ENCODE peak calls at places on chromosomes 3 and 15, in four cellular contexts. O, U, Q and X are unnamed samples.

GRCh38 chr15:24823473-24823872 is 131.3 kb upstream of the SNRPN start:
- DNase-seq in O (peak), Q (no peak), U (no peak), X (no peak)

GRCh38 chr3:141266797-141267555 is 35.4 kb downstream of the PXYLP1 start:
- DNase-seq in Q (no peak), O (no peak), U (no peak), X (no peak)

GRCh38 chr15:85412956-85413854 is 32.8 kb downstream of the AKAP13 start:
- DNase-seq in U (peak), Q (peak), O (peak), X (peak)

GRCh38 chr3:190092250-190092649 is 28.4 kb downstream of the P3H2 start:
- DNase-seq in Q (no peak), U (no peak), O (no peak), X (no peak)

GRCh38 chr3:110391640-110392395 is 679.8 kb upstream of the NECTIN3 start:
- DNase-seq in Q (no peak), O (no peak), U (no peak), X (no peak)

GRCh38 chr3:56683122-56683817 is at the start of gene TASOR:
- DNase-seq in U (peak), O (peak), Q (peak), X (no peak)

GRCh38 chr15:77670558-77671148 is 37.9 kb upstream of the LINGO1 start:
- DNase-seq in O (peak), Q (no peak), U (no peak), X (no peak)

GRCh38 chr3:44132061-44132460 is 109.6 kb upstream of the TOPAZ1 start:
- DNase-seq in U (no peak), O (no peak), Q (no peak), X (no peak)

GRCh38 chr3:102332205-102332604 is 102.6 kb upstream of the ZPLD1 start:
- DNase-seq in U (no peak), O (no peak), Q (no peak), X (no peak)

GRCh38 chr3:44522494-44522933 is 32.5 kb upstream of the ZKSCAN7 start:
- DNase-seq in Q (no peak), U (peak), O (no peak), X (no peak)

GRCh38 chr3:69821133-69821532 is 81.9 kb downstream of the MITF start:
- DNase-seq in U (no peak), Q (no peak), O (no peak), X (no peak)

GRCh38 chr15:65287515-65287845 is 797 bp upstream of the PARP16 start:
- DNase-seq in Q (no peak), U (no peak), O (no peak), X (no peak)

GRCh38 chr15:48717458-48717857 is 71.9 kb upstream of the FBN1 start:
- DNase-seq in U (no peak), O (no peak), Q (no peak), X (no peak)

GRCh38 chr3:20080956-20081554 is 40.8 kb downstream of the KAT2B start:
- DNase-seq in O (peak), U (peak), Q (no peak), X (peak)

GRCh38 chr3:170555329-170555728 is 30.5 kb downstream of the SLC7A14 start:
- DNase-seq in Q (no peak), O (no peak), U (no peak), X (no peak)

GRCh38 chr3:189122526-189123205 is 49.1 kb upstream of the TPRG1 start:
- DNase-seq in U (no peak), O (no peak), Q (no peak), X (no peak)

GRCh38 chr3:130383424-130383823 is 38.0 kb downstream of the COL6A5 start:
- DNase-seq in O (no peak), Q (no peak), U (no peak), X (no peak)

GRCh38 chr3:137217733-137218132 is 259.9 kb downstream of the IL20RB start:
- DNase-seq in U (no peak), Q (no peak), O (peak), X (no peak)

GRCh38 chr15:101437209-101437608 is 52.3 kb downstream of the PCSK6 start:
- DNase-seq in U (no peak), O (no peak), Q (peak), X (no peak)

GRCh38 chr3:184570035-184570434 is 8.4 kb downstream of the EPHB3 start:
- DNase-seq in O (no peak), Q (no peak), U (no peak), X (no peak)

GRCh38 chr3:117856354-117856753 is 1146.8 kb downstream of the TUSC7 start:
- DNase-seq in O (no peak), U (no peak), Q (no peak), X (no peak)

GRCh38 chr15:58494581-58494980 is 62.8 kb downstream of the LIPC start:
- DNase-seq in U (no peak), Q (no peak), O (no peak), X (no peak)

GRCh38 chr3:133209871-133210550 is 171.8 kb downstream of the TMEM108 start:
- DNase-seq in Q (no peak), U (no peak), O (no peak), X (peak)

GRCh38 chr15:25784876-25785642 is 78.1 kb downstream of the ATP10A start:
- DNase-seq in O (no peak), Q (no peak), U (no peak), X (no peak)

GRCh38 chr3:143601738-143602480 is 246.4 kb downstream of the SLC9A9 start:
- DNase-seq in Q (no peak), O (no peak), U (no peak), X (no peak)

GRCh38 chr3:120767106-120767505 is 24.6 kb downstream of the GTF2E1 start:
- DNase-seq in O (no peak), Q (no peak), U (no peak), X (no peak)

GRCh38 chr3:58025824-58026579 is 17.8 kb downstream of the FLNB start:
- DNase-seq in U (peak), O (peak), Q (no peak), X (no peak)

GRCh38 chr3:43328653-43329052 is 42.3 kb downstream of the SNRK start:
- DNase-seq in Q (no peak), O (no peak), U (no peak), X (no peak)

GRCh38 chr3:71384393-71384792 is 199.1 kb downstream of the FOXP1 start:
- DNase-seq in Q (no peak), U (no peak), O (no peak), X (no peak)

GRCh38 chr15:29756358-29757267 is 65.7 kb downstream of the TJP1 start:
- DNase-seq in Q (no peak), O (no peak), U (no peak), X (no peak)

GRCh38 chr15:71705151-71705550 is 105.2 kb upstream of the NR2E3 start:
- DNase-seq in U (no peak), Q (no peak), O (no peak), X (no peak)

GRCh38 chr3:57555738-57556458 is at the start of gene PDE12:
- DNase-seq in U (peak), O (peak), Q (peak), X (peak)

GRCh38 chr3:172219750-172220149 is 180.4 kb downstream of the FNDC3B start:
- DNase-seq in Q (no peak), U (no peak), O (no peak), X (no peak)

GRCh38 chr3:121747976-121748375 is 1.6 kb downstream of the GOLGB1 start:
- DNase-seq in O (no peak), Q (no peak), U (no peak), X (no peak)

GRCh38 chr3:133663569-133664313 is 2.0 kb upstream of the TOPBP1 start:
- DNase-seq in U (peak), Q (peak), O (peak), X (no peak)

GRCh38 chr15:74340139-74340538 is 27.3 kb downstream of the CYP11A1 start:
- DNase-seq in U (no peak), O (no peak), Q (no peak), X (no peak)

GRCh38 chr3:40396406-40396805 is 9.4 kb downstream of the ENTPD3 start:
- DNase-seq in O (no peak), U (no peak), Q (no peak), X (no peak)

GRCh38 chr3:187186375-187186774 is 10.9 kb upstream of the RTP1 start:
- DNase-seq in U (no peak), O (no peak), Q (no peak), X (no peak)

GRCh38 chr3:191329654-191330308 is 545 bp downstream of the UTS2B start:
- DNase-seq in U (peak), Q (no peak), O (no peak), X (no peak)

DNA sequence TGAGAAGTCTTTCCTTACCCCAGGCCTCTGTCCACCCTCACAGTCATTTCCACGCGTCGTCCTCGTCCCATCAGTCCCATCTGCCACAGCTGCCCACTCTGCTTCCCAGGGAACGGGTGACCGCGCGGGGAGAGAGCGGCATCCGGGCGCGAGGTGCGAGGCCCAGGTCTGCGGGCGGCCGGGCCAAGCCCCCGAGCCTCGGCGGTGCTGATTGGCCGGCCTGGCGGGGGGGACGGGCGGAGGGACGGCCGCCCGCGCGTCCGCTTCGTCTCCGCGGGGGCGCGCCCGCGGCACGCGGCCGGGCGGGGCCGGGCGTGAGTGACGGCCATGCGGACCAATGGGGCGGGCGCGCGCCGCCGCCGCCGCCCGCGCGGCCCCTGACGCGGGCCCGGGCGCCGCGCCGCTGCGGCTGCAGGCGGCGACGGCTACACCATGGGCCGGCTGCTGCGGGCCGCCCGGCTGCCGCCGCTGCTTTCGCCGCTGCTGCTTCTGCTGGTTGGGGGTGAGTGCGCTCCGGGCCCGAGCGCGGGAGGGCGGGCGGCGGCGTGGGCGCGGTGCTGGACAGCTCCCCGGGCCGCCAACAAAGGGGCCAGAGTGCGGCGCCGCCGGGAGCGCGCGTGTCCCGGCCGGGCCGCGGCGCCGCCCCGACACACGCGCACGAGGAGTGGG is at the start of gene PODXL2:
- DNase-seq in U (peak), O (peak), Q (peak), X (no peak)
- TF ChIP-seq PBX3 in U (no peak), O (peak), Q (peak), X (peak)

DNA sequence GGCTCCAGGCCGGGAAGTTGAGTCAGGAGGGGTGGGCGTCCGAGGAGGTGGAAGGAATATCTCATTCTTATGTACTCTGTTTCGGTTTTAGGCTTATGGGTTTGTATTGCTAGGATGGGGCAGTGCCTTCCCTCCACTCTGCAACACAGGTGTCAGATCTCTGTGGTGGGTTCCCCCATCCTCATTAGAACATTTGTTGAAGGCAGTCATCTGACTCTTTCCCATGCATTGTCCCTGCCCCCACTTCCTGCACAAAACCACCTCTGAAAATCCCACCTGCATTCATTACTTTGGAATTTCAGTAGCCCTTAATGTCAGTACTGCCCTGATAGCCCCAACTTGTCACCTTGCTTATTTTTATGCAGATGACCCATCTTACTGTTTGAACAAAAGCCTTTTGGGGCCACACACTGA is 29.5 kb downstream of the GYG1 start:
- DNase-seq in O (no peak), Q (no peak), U (no peak), X (no peak)
- TF ChIP-seq PBX3 in O (no peak), Q (no peak), U (no peak), X (no peak)

GRCh38 chr15:28024889-28025250 is 74.2 kb downstream of the OCA2 start:
- DNase-seq in U (no peak), Q (no peak), O (no peak), X (no peak)

GRCh38 chr15:28025413-28025812 is 73.7 kb downstream of the OCA2 start:
- DNase-seq in U (no peak), O (no peak), Q (no peak), X (no peak)

GRCh38 chr15:28022961-28023360 is 76.2 kb downstream of the OCA2 start:
- DNase-seq in O (no peak), U (no peak), Q (no peak), X (no peak)

GRCh38 chr15:28023422-28023821 is 75.7 kb downstream of the OCA2 start:
- DNase-seq in U (no peak), O (no peak), Q (no peak), X (no peak)

DNA sequence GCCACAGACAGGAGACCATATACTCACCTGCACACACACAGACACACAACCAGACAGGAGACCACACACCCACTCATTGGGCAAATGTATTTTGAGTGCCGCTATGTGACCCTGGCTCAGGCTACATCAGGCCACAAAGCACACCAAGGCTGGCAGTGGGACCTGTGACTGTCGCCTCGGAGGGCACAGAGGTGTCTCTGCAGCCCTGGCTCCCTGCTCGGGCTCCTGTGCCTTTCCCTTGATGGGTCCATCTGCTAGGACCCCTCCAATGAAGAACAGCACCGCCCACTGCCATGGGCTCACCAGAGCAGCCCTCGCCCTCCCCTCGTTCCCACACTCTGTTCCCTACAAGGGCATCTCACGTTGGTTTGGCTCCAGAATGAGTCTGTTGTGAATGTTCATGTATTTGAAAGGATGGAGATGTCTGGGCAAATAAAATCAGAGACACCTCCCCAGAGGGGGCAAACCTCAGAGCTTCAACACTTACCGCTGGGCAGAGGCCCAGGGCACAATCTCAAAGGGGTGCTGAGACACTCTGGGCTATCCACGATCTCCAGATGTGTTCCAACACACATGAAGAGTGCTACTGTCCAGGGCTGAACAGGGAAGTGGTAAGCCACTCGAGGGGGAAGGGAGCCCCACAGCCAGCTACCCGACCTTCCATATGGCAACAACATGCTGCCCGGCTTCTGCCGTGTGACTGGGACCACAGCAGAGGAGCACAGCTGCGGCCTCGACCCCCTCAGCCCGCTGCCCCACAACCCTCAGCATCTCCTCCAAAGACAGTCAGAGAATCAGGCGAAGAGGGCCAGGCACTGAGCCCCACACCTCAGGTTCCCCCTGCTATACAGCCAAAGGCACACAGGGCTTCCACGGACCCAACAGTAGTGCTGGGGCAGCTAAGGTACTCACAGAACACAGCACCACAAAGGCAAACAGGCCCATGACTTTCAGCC is 74.9 kb downstream of the OCA2 start:
- DNase-seq in U (no peak), O (no peak), Q (no peak), X (no peak)
- TF ChIP-seq PBX3 in U (no peak), O (no peak), Q (no peak), X (no peak)

DNA sequence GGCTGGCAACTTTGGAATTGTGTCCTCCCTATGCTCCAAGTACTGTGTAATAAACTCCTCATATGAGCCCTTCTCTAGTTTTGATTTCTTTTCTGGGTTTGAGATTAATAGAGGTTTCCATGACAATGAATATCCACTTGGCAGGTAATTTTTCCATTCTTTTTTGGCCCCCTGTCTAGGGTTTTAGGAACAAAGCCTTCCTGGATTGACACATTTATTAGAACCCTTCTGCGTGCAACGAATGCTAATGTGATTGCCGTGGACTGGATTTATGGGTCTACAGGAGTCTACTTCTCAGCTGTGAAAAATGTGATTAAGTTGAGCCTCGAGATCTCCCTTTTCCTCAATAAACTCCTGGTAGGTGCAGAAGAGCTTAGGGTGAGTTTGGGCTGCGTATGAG is 10.9 kb downstream of the PLA1A start:
- DNase-seq in U (no peak), Q (no peak), O (no peak), X (no peak)
- TF ChIP-seq PBX3 in U (no peak), Q (no peak), O (no peak), X (no peak)